ENCODE peak calls at places on chromosomes 11 and 22, in six cellular contexts. L is effector memory CD4-positive, alpha-beta T cell; N is GM23248; I is mesendoderm; F is right lobe of liver; T is endodermal cell. W is an unnamed sample. For H3K4me1, the result is how much of the 10 kb centered on the place peaks cover.

GRCh38 chr22:45531944-45532631 is 29.4 kb downstream of the FBLN1 start:
- DNase-seq in N (no peak), L (no peak), F (no peak), I (no peak), T (no peak), W (no peak)

GRCh38 chr11:34190192-34191139 is 85.0 kb downstream of the NAT10 start:
- DNase-seq in F (no peak), I (no peak), T (no peak), L (no peak), N (no peak), W (no peak)

GRCh38 chr11:128728767-128729587 is 35.1 kb downstream of the FLI1 start:
- DNase-seq in T (no peak), N (no peak), F (no peak), I (no peak), L (no peak), W (no peak)

GRCh38 chr22:19329454-19329853 is 37.9 kb upstream of the CLTCL1 start:
- DNase-seq in N (no peak), F (no peak), I (no peak), T (no peak), L (no peak), W (no peak)

GRCh38 chr11:9717719-9718118 is 53.8 kb downstream of the SWAP70 start:
- DNase-seq in L (no peak), I (peak), T (no peak), N (peak), F (no peak), W (no peak)

GRCh38 chr11:9263840-9264380 is 1.2 kb downstream of the DENND5A start:
- DNase-seq in F (no peak), I (no peak), N (peak), T (no peak), L (no peak), W (no peak)

GRCh38 chr11:18392434-18393321 is 1.7 kb upstream of the LDHA start:
- DNase-seq in F (no peak), L (no peak), N (peak), T (no peak), I (no peak), W (no peak)

GRCh38 chr22:36368359-36368983 is 19.3 kb downstream of the MYH9 start:
- DNase-seq in L (no peak), N (peak), F (no peak), I (peak), T (peak), W (no peak)

GRCh38 chr11:115217726-115218311 is 286.4 kb downstream of the CADM1 start:
- DNase-seq in L (no peak), F (no peak), N (no peak), T (no peak), I (no peak), W (no peak)

GRCh38 chr11:94060401-94060800 is 39.2 kb downstream of the HEPHL1 start:
- DNase-seq in L (no peak), N (peak), F (no peak), T (no peak), I (peak), W (no peak)

GRCh38 chr11:59746111-59746510 is 9.1 kb upstream of the STX3 start:
- DNase-seq in L (no peak), I (no peak), N (no peak), F (no peak), T (no peak), W (no peak)

GRCh38 chr11:79066456-79067354 is 374.1 kb downstream of the TENM4 start:
- DNase-seq in T (peak), F (no peak), N (no peak), L (no peak), I (peak), W (no peak)

GRCh38 chr11:62398011-62398994 is 20.5 kb upstream of the SCGB1A1 start:
- DNase-seq in I (peak), L (no peak), F (peak), N (peak), T (peak), W (no peak)

GRCh38 chr11:19241260-19242183 is 777 bp upstream of the E2F8 start:
- DNase-seq in L (no peak), I (peak), N (peak), T (peak), F (peak), W (peak)

GRCh38 chr22:17303840-17304779 is 65.2 kb upstream of the CECR2 start:
- DNase-seq in L (peak), T (no peak), I (no peak), N (no peak), F (no peak), W (no peak)

DNA sequence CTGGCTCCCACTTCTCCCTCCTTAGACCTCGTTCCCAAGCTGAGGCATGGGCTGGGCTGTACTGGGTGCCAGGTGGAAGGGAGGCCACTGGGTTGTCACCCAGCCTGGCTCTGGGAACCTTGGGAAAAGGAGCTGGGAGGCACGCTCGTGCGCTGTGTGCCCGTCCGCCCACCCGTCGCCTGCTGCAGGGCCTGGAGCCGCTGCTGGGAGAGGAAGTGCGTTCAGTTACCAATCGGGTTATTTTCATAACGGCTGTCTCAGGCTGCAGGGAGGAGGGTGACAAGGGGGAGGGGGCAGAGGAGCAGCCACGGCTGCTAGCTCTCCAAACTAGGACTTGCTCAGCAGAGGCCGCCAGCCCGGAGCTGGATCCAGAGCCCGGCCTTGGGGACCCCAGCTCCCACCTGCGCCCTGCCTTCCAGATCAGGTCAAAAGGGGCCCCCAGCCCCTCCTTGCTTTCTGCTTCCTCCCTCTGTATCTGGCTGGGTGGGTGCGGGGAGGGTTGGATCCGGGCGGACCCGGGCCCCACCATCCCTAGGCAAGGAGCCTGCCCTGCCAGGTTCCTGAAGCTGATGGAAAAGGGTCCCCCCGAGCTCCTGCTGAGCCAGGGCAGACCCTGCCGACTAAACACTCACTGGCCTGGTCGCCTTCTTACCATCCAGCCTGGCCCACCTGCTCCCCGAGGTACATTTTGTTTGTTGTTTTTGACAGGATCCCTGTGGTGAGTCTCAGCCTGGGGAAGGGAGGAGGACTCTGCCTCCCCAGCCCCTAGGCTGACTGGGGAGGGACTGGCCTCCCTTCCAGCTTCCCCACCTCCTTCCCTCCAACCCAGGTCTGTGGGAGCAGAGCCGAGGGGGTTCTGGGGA is 14.3 kb downstream of the DGKZ start:
- DNase-seq in F (no peak), L (peak), N (peak), T (no peak), I (no peak), W (no peak)
- H3K4me1 ChIP-seq in F (under half), L (under half), N (under half), T (under half), I (under half), W (under half)

GRCh38 chr11:131817701-131818188 is 447.3 kb downstream of the NTM start:
- DNase-seq in T (no peak), F (no peak), I (no peak), N (no peak), L (no peak), W (no peak)

GRCh38 chr11:131823772-131824171 is 453.4 kb downstream of the NTM start:
- DNase-seq in T (no peak), L (no peak), N (no peak), I (no peak), F (no peak), W (no peak)

GRCh38 chr11:131815631-131816030 is 445.2 kb downstream of the NTM start:
- DNase-seq in L (no peak), N (no peak), F (no peak), T (peak), I (peak), W (no peak)

GRCh38 chr11:131816046-131816445 is 445.6 kb downstream of the NTM start:
- DNase-seq in T (no peak), L (no peak), F (no peak), I (no peak), N (peak), W (no peak)

GRCh38 chr11:131819845-131820244 is 449.4 kb downstream of the NTM start:
- DNase-seq in I (no peak), L (no peak), T (no peak), F (no peak), N (no peak), W (no peak)
- H3K4me3 ChIP-seq in I (no peak), L (no peak), T (no peak), F (no peak), N (no peak), W (no peak)

GRCh38 chr11:125170406-125171031 is 6.0 kb downstream of the PKNOX2 start:
- DNase-seq in F (no peak), I (peak), T (peak), N (peak), L (no peak), W (peak)
- H3K4me1 ChIP-seq in F (under half), I (under half), T (under half), N (under half), L (under half), W (under half)

GRCh38 chr11:117201906-117202305 is 2.7 kb downstream of the TAGLN start:
- DNase-seq in F (no peak), I (peak), L (no peak), T (no peak), N (peak), W (no peak)
- H3K4me3 ChIP-seq in F (peak), I (no peak), L (no peak), T (peak), N (peak), W (no peak)

DNA sequence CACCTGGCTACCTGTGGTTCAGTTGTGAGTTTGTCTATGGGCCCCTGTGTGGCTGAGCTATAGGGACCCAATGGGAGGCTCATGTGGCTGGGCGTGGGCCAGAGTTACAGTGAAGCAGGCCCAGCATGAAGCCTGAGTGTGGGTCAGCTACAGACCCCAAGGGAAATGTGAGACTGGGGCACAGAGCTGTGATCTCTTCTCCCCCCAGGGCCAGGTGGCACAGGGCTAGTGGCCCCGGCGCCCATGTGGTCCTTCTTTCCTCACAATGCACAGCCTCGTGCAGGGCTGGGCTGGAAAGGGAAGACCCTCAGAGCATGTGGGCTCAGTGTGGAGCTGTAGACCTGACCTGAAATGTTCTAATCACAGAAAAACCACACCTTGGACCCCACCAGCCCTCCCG is 71.6 kb upstream of the NECTIN1 start:
- DNase-seq in F (no peak), T (no peak), N (no peak), I (no peak), L (no peak), W (peak)
- H3K4me1 ChIP-seq in F (under half), T (under half), N (under half), I (under half), L (under half), W (under half)

GRCh38 chr11:77589181-77589520 is 602 bp upstream of the AQP11 start:
- DNase-seq in I (no peak), L (no peak), F (no peak), N (no peak), T (no peak), W (no peak)
- H3K4me3 ChIP-seq in I (peak), L (peak), F (peak), N (peak), T (peak), W (peak)